ENCODE peak calls at places on chromosomes 2 and 18, in seven cellular contexts. G is adrenal gland, W is heart left ventricle, C is tibial nerve, Z is suprapubic skin, S is IMR-90, I is K562. M is an unnamed sample. For H3K4me1, the result is how much of the 10 kb centered on the place peaks cover.

GRCh38 chr2:157032019-157032418 is 225.5 kb upstream of the GALNT5 start:
- DNase-seq in G (peak), W (no peak), C (no peak), Z (no peak), S (peak), I (no peak), M (no peak)

GRCh38 chr18:3103576-3103975 is 90.6 kb upstream of the LPIN2 start:
- DNase-seq in G (no peak), W (no peak), C (no peak), Z (no peak), S (no peak), I (no peak), M (no peak)

GRCh38 chr2:30218814-30219213 is 12.5 kb upstream of the LBH start:
- DNase-seq in G (no peak), W (no peak), C (no peak), Z (no peak), S (no peak), I (no peak), M (no peak)

GRCh38 chr18:46754661-46755292 is 2.1 kb downstream of the ST8SIA5 start:
- DNase-seq in G (peak), W (peak), C (no peak), Z (no peak), S (no peak), I (peak), M (no peak)

GRCh38 chr2:105888625-105889024 is 143.9 kb downstream of the NCK2 start:
- DNase-seq in G (no peak), W (no peak), C (no peak), Z (no peak), S (no peak), I (peak), M (no peak)

GRCh38 chr18:74252032-74252380 is 39.8 kb downstream of the CYB5A start:
- DNase-seq in G (peak), W (no peak), C (no peak), Z (peak), S (peak), I (no peak), M (no peak)

GRCh38 chr2:127608061-127609011 is 37.6 kb upstream of the GPR17 start:
- DNase-seq in G (no peak), W (no peak), C (no peak), Z (peak), S (no peak), I (no peak), M (no peak)

GRCh38 chr18:13211537-13211936 is 7.0 kb upstream of the LDLRAD4 start:
- DNase-seq in G (no peak), W (no peak), C (no peak), Z (no peak), S (no peak), I (no peak), M (no peak)

GRCh38 chr2:196233033-196233807 is 61.8 kb upstream of the STK17B start:
- DNase-seq in G (peak), W (peak), C (no peak), Z (peak), S (peak), I (no peak), M (no peak)

GRCh38 chr2:30503007-30503691 is 56.1 kb downstream of the LCLAT1 start:
- DNase-seq in G (no peak), W (no peak), C (no peak), Z (no peak), S (no peak), I (no peak), M (no peak)

GRCh38 chr2:60453301-60453700 is 100.2 kb downstream of the BCL11A start:
- DNase-seq in G (no peak), W (no peak), C (no peak), Z (no peak), S (no peak), I (no peak), M (no peak)

GRCh38 chr2:130949954-130950353 is 113.2 kb downstream of the ARHGEF4 start:
- DNase-seq in G (no peak), W (no peak), C (no peak), Z (no peak), S (no peak), I (no peak), M (no peak)

GRCh38 chr18:46190667-46191066 is 86.5 kb downstream of the HAUS1 start:
- DNase-seq in G (no peak), W (no peak), C (no peak), Z (no peak), S (peak), I (no peak), M (no peak)

GRCh38 chr2:85952196-85952734 is 63.5 kb upstream of the ST3GAL5 start:
- DNase-seq in G (no peak), W (no peak), C (no peak), Z (no peak), S (no peak), I (peak), M (no peak)

GRCh38 chr2:217270089-217270800 is 410.4 kb upstream of the TNP1 start:
- DNase-seq in G (no peak), W (no peak), C (no peak), Z (no peak), S (no peak), I (no peak), M (no peak)

GRCh38 chr18:36096955-36097354 is 29.6 kb upstream of the RPRD1A start:
- DNase-seq in G (no peak), W (no peak), C (no peak), Z (no peak), S (no peak), I (no peak), M (no peak)

GRCh38 chr18:44356566-44357157 is 324.0 kb upstream of the SETBP1 start:
- DNase-seq in G (no peak), W (no peak), C (no peak), Z (no peak), S (no peak), I (no peak), M (no peak)

GRCh38 chr2:99819766-99820165 is 322.6 kb downstream of the AFF3 start:
- DNase-seq in G (no peak), W (no peak), C (no peak), Z (no peak), S (no peak), I (no peak), M (no peak)

GRCh38 chr18:11124054-11124453 is 25.3 kb downstream of the PIEZO2 start:
- DNase-seq in G (no peak), W (no peak), C (no peak), Z (no peak), S (no peak), I (no peak), M (no peak)

GRCh38 chr18:26397019-26397418 is 151.3 kb downstream of the KCTD1 start:
- DNase-seq in G (no peak), W (no peak), C (no peak), Z (no peak), S (no peak), I (no peak), M (no peak)

GRCh38 chr2:174621323-174621722 is 23.7 kb upstream of the WIPF1 start:
- DNase-seq in G (no peak), W (no peak), C (no peak), Z (no peak), S (no peak), I (no peak), M (no peak)

GRCh38 chr2:173459363-173459762 is 104.7 kb downstream of the CDCA7 start:
- DNase-seq in G (no peak), W (no peak), C (no peak), Z (no peak), S (no peak), I (no peak), M (no peak)

GRCh38 chr2:241564596-241565411 is 6.3 kb downstream of the BOK start:
- DNase-seq in G (no peak), W (no peak), C (no peak), Z (peak), S (no peak), I (no peak), M (no peak)

GRCh38 chr2:196591621-196592022 is 47.9 kb upstream of the CCDC150 start:
- DNase-seq in G (no peak), W (no peak), C (no peak), Z (no peak), S (no peak), I (no peak), M (no peak)

GRCh38 chr2:68487773-68488355 is 20.5 kb downstream of the APLF start:
- DNase-seq in G (no peak), W (no peak), C (no peak), Z (no peak), S (peak), I (peak), M (no peak)

GRCh38 chr2:30527411-30527810 is 80.4 kb downstream of the LCLAT1 start:
- DNase-seq in G (no peak), W (no peak), C (no peak), Z (no peak), S (peak), I (no peak), M (no peak)

GRCh38 chr2:28274911-28275685 is 117.6 kb upstream of the FOSL2 start:
- DNase-seq in G (peak), W (no peak), C (no peak), Z (no peak), S (peak), I (peak), M (no peak)

GRCh38 chr18:80223581-80224148 is 23.6 kb downstream of the PARD6G start:
- DNase-seq in G (no peak), W (no peak), C (no peak), Z (no peak), S (no peak), I (no peak), M (no peak)

GRCh38 chr2:237434916-237435315 is 21.0 kb upstream of the COL6A3 start:
- DNase-seq in G (no peak), W (no peak), C (no peak), Z (peak), S (peak), I (peak), M (no peak)

GRCh38 chr2:20176760-20177159 is 48.2 kb downstream of the SDC1 start:
- DNase-seq in G (no peak), W (no peak), C (no peak), Z (no peak), S (no peak), I (no peak), M (no peak)

DNA sequence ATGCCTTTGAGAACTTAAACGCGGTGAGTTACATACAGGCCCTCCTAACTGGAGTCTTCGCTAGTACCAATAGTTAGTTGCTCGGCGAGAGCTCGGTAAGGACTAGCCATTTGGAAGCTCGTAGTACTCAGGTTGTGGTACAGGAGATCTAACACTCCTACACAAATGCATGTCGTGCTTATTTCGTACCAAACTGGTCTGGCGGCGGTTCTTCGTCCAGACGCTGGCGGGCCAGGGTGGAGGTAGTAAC is 346 bp upstream of the VRK2 start:
- DNase-seq in G (no peak), W (no peak), C (no peak), Z (no peak), S (no peak), I (no peak), M (no peak)
- H3K4me1 ChIP-seq in G (under half), W (under half), C (under half), Z (under half), S (under half), I (under half), M (under half)

GRCh38 chr2:219911541-219911940 is 284.1 kb downstream of the SLC4A3 start:
- DNase-seq in G (no peak), W (no peak), C (no peak), Z (no peak), S (no peak), I (no peak), M (no peak)

GRCh38 chr2:219916261-219916660 is 288.8 kb downstream of the SLC4A3 start:
- DNase-seq in G (no peak), W (no peak), C (no peak), Z (no peak), S (no peak), I (no peak), M (no peak)

GRCh38 chr2:219908538-219908937 is 281.1 kb downstream of the SLC4A3 start:
- DNase-seq in G (no peak), W (no peak), C (no peak), Z (no peak), S (no peak), I (no peak), M (no peak)

GRCh38 chr2:219914577-219914976 is 287.1 kb downstream of the SLC4A3 start:
- DNase-seq in G (no peak), W (no peak), C (no peak), Z (no peak), S (no peak), I (no peak), M (no peak)

GRCh38 chr2:219912530-219912929 is 285.1 kb downstream of the SLC4A3 start:
- DNase-seq in G (no peak), W (no peak), C (no peak), Z (no peak), S (peak), I (no peak), M (no peak)
- H3K4me3 ChIP-seq in G (no peak), W (no peak), C (no peak), Z (no peak), S (no peak), I (no peak), M (no peak)

GRCh38 chr2:46970334-46971288 is 55.0 kb upstream of the MCFD2 start:
- DNase-seq in G (peak), W (peak), C (peak), Z (peak), S (peak), I (no peak), M (peak)
- TF ChIP-seq POLR2A in G (peak), W (no peak), C (no peak), Z (no peak), S (no peak), I (no peak), M (no peak)

GRCh38 chr18:77068321-77068841 is 64.2 kb downstream of the MBP start:
- DNase-seq in G (peak), W (no peak), C (no peak), Z (no peak), S (peak), I (no peak), M (no peak)
- H3K4me1 ChIP-seq in G (under half), W (half or more), C (under half), Z (half or more), S (half or more), I (under half), M (under half)

DNA sequence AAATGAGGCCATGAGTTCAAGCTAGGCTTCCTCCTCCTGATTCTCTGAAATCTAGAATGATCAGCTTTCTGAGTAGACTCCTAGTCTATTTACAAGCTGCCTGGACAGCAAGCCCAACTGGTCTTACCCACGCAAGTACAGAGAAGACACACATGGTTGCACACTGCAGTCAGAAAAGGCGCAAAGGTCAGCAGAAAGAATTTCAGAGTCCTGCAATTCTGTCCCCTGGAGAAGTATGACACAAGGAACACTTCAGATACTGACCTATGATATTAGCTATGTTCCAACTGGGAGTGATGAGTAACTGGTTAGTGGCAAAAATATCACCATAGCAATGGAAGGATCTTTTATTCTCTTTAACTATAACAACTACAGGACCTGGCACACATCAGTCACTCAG is 336.1 kb upstream of the PKDCC start:
- DNase-seq in G (no peak), W (no peak), C (no peak), Z (no peak), S (no peak), I (no peak), M (no peak)
- H3K4me3 ChIP-seq in G (no peak), W (no peak), C (no peak), Z (no peak), S (no peak), I (no peak), M (no peak)

DNA sequence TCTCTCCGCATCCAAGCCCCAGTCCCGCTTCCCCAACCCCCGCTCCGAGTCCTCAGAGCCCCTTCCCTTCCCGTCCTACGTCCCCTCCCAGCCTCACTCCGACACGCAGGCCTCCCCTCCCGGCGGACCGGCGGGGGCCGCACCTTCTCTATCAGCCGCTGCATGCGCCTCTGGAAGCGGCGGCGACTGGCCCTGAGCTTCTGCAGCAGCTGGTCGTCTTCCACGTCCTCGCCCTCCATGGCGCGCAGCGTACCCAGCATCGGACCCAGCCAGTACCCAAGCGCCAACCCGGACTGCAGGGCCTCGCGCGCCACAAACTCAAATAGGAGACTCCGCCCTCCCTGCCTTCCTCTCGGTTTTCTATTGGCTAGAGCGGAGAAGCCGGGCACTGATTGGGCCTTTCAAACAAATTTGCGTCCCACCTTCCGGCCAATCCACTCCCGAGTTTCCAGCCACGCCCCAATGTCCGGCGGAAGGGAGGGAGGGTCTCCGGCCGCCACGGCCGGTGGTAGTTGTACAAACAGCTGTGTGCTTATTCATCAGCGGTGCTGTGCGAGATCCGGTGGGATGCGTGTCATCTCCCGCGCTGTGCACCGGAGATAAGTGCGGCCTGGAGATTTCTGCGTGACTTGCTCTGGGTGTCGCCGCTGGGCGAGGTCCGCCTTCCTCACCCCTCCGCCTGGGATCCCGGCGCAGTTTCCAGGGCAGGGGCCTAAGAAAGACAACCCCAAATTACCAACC is at the start of gene HJURP:
- DNase-seq in G (peak), W (peak), C (peak), Z (peak), S (peak), I (peak), M (peak)
- TF ChIP-seq POLR2A in G (peak), W (no peak), C (peak), Z (no peak), S (peak), I (peak), M (peak)

GRCh38 chr2:12854001-12854530 is 137.3 kb downstream of the TRIB2 start:
- DNase-seq in G (no peak), W (no peak), C (no peak), Z (no peak), S (no peak), I (no peak), M (no peak)

GRCh38 chr2:12858786-12859185 is 142.1 kb downstream of the TRIB2 start:
- DNase-seq in G (no peak), W (no peak), C (no peak), Z (no peak), S (no peak), I (no peak), M (no peak)

GRCh38 chr2:12856934-12857660 is 140.4 kb downstream of the TRIB2 start:
- DNase-seq in G (no peak), W (no peak), C (no peak), Z (no peak), S (peak), I (no peak), M (no peak)

GRCh38 chr2:12857891-12858290 is 141.2 kb downstream of the TRIB2 start:
- DNase-seq in G (no peak), W (no peak), C (no peak), Z (no peak), S (no peak), I (no peak), M (no peak)

DNA sequence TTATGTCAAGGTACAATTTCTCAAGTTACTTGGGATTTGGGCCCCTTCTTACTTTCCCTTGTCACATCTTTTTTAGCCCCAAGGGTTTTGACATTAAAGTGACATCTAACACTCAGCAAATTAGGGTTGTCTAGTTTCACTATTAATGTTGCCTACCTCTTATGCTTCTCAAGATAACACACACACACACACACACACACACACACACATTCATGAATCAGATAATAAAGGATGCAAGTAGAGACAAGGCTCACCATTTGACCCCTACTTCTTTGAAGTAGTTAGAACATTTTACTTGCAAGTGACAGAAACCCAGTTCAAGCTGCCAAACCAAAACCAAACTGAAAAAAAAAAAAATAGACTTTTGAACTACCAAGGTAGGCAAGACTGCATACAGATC is 138.8 kb downstream of the TRIB2 start:
- DNase-seq in G (no peak), W (no peak), C (no peak), Z (no peak), S (no peak), I (no peak), M (no peak)
- H3K4me1 ChIP-seq in G (under half), W (under half), C (under half), Z (under half), S (under half), I (under half), M (under half)

DNA sequence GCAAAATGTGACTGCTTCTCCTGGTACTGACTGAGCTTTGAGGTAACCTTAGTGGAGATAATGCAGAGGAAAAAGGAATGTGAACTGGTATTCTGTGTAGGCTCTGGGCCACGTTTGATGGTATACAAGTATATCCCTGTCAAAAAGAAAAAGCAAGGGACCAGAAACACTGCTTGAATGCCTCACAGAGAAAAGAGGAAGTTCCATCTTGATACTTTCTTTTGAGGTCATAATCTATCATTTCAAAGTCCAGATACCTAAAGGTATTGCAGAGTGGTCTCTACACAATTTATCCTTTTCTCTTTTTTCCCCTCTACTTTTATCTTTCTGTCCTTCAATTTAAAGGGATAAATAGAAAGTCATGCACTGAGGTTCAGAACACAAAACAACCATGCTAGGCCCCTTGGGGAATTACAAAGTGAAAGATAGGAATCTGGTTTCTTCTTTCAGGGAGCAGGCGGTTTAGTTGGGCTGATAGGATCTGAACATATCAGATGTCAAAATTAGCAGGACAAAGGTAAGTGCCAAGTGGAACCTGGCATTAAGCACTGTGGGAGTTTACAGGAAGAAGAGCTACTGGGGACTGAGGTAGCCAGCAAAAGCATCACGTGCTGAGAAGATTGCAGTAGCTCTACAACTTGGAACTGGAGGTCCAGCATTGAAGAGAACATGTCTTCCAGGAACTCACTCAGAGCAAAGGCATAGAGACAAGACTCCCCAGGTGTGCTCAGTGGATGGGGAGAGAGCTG is 121.2 kb downstream of the LYPD6 start:
- DNase-seq in G (no peak), W (no peak), C (no peak), Z (no peak), S (no peak), I (no peak), M (no peak)
- H3K4me3 ChIP-seq in G (no peak), W (no peak), C (no peak), Z (no peak), S (no peak), I (no peak), M (no peak)

DNA sequence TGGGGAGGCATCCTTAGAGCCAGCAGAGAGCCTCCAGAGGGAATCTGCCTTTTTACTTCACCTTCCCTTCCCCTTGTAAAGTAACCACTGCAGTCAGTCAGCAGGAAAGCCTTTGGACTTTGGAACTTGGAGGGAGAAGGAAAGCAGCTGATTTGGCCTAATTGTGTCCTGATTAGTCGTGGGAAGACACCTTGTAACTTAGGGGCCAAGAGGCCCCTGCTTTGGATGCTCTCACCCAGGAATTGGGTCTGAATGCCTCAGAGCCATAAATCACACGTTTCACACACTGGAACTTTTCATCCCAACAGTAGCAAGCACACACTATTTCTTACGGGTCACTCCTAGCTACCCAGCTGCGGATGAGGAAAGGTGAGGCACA is 81.0 kb upstream of the PPM1B start:
- DNase-seq in G (no peak), W (no peak), C (no peak), Z (no peak), S (no peak), I (no peak), M (no peak)
- TF ChIP-seq POLR2A in G (no peak), W (no peak), C (no peak), Z (no peak), S (no peak), I (no peak), M (no peak)